ENCODE peak calls at places on chromosomes 11 and 22, in eight cellular contexts. Z, B, U, I, J, O, R and N are unnamed samples.

GRCh38 chr22:24758164-24758799 is 16.2 kb downstream of the PIWIL3 start:
- DNase-seq in Z (peak), B (peak), U (peak), I (peak), J (peak), O (peak), R (no peak), N (peak)

GRCh38 chr22:27881404-27881803 is 37.7 kb downstream of the PITPNB start:
- DNase-seq in Z (no peak), B (peak), U (no peak), I (no peak), J (no peak), O (no peak), R (no peak), N (no peak)

GRCh38 chr22:50738649-50739227 is 734 bp downstream of the ACR start:
- DNase-seq in Z (no peak), B (no peak), U (no peak), I (no peak), J (no peak), O (no peak), R (no peak), N (no peak)

GRCh38 chr11:87128372-87128771 is 90.6 kb downstream of the TMEM135 start:
- DNase-seq in Z (no peak), B (no peak), U (no peak), I (no peak), J (no peak), O (no peak), R (no peak), N (no peak)

GRCh38 chr22:32677876-32678275 is 123.6 kb upstream of the TIMP3 start:
- DNase-seq in Z (no peak), B (no peak), U (no peak), I (no peak), J (peak), O (no peak), R (no peak), N (no peak)

GRCh38 chr11:61919841-61920631 is 2.7 kb upstream of the RAB3IL1 start:
- DNase-seq in Z (no peak), B (no peak), U (no peak), I (no peak), J (no peak), O (no peak), R (no peak), N (no peak)

GRCh38 chr11:33682446-33682845 is 18.2 kb downstream of the C11orf91 start:
- DNase-seq in Z (no peak), B (no peak), U (no peak), I (no peak), J (peak), O (no peak), R (no peak), N (no peak)

GRCh38 chr22:42933783-42934144 is 76.7 kb upstream of the ARFGAP3 start:
- DNase-seq in Z (no peak), B (no peak), U (no peak), I (peak), J (peak), O (no peak), R (no peak), N (no peak)

GRCh38 chr11:60925685-60926267 is 1.5 kb downstream of the TMEM132A start:
- DNase-seq in Z (no peak), B (peak), U (no peak), I (peak), J (peak), O (no peak), R (no peak), N (no peak)

GRCh38 chr11:23924226-23924625 is 572.6 kb upstream of the LUZP2 start:
- DNase-seq in Z (no peak), B (no peak), U (no peak), I (no peak), J (no peak), O (no peak), R (no peak), N (no peak)

GRCh38 chr22:38766076-38766777 is 10.4 kb upstream of the SUN2 start:
- DNase-seq in Z (peak), B (peak), U (no peak), I (peak), J (peak), O (no peak), R (peak), N (peak)

GRCh38 chr11:34126959-34127848 is 21.8 kb downstream of the NAT10 start:
- DNase-seq in Z (no peak), B (no peak), U (no peak), I (no peak), J (peak), O (no peak), R (no peak), N (no peak)

GRCh38 chr22:38097557-38098409 is 12.7 kb downstream of the BAIAP2L2 start:
- DNase-seq in Z (no peak), B (no peak), U (no peak), I (no peak), J (no peak), O (no peak), R (no peak), N (peak)

GRCh38 chr11:108863528-108863927 is 198.7 kb downstream of the DDX10 start:
- DNase-seq in Z (no peak), B (no peak), U (no peak), I (no peak), J (no peak), O (no peak), R (no peak), N (no peak)

GRCh38 chr22:43401661-43402060 is 10.2 kb upstream of the MPPED1 start:
- DNase-seq in Z (no peak), B (no peak), U (no peak), I (no peak), J (no peak), O (no peak), R (no peak), N (peak)

GRCh38 chr11:113161671-113162589 is 152.5 kb upstream of the TTC12 start:
- DNase-seq in Z (peak), B (peak), U (no peak), I (no peak), J (no peak), O (no peak), R (no peak), N (no peak)

GRCh38 chr11:109033627-109034340 is 368.9 kb downstream of the DDX10 start:
- DNase-seq in Z (no peak), B (no peak), U (no peak), I (no peak), J (peak), O (no peak), R (no peak), N (no peak)

GRCh38 chr11:116925050-116925449 is 87.6 kb upstream of the APOA1 start:
- DNase-seq in Z (no peak), B (no peak), U (no peak), I (no peak), J (no peak), O (no peak), R (no peak), N (no peak)

GRCh38 chr11:19290356-19290755 is 49.6 kb upstream of the E2F8 start:
- DNase-seq in Z (no peak), B (no peak), U (no peak), I (no peak), J (no peak), O (no peak), R (no peak), N (no peak)

GRCh38 chr22:30763815-30764686 is 69.4 kb downstream of the OSBP2 start:
- DNase-seq in Z (peak), B (peak), U (peak), I (peak), J (peak), O (peak), R (no peak), N (peak)

GRCh38 chr11:119134389-119134978 is 13.1 kb downstream of the HINFP start:
- DNase-seq in Z (no peak), B (peak), U (no peak), I (no peak), J (no peak), O (no peak), R (no peak), N (peak)

GRCh38 chr11:35335226-35335625 is 84.1 kb downstream of the SLC1A2 start:
- DNase-seq in Z (no peak), B (no peak), U (no peak), I (no peak), J (no peak), O (no peak), R (no peak), N (no peak)

GRCh38 chr11:124643605-124644425 is 21.2 kb downstream of the TBRG1 start:
- DNase-seq in Z (no peak), B (no peak), U (no peak), I (peak), J (peak), O (no peak), R (no peak), N (no peak)

GRCh38 chr11:92399702-92400101 is 175.1 kb downstream of the FAT3 start:
- DNase-seq in Z (no peak), B (no peak), U (no peak), I (no peak), J (no peak), O (no peak), R (no peak), N (no peak)

GRCh38 chr11:1218788-1219445 is 3.9 kb upstream of the MUC5B start:
- DNase-seq in Z (peak), B (no peak), U (no peak), I (no peak), J (no peak), O (no peak), R (no peak), N (no peak)

GRCh38 chr11:63869686-63870085 is 30.8 kb downstream of the MARK2 start:
- DNase-seq in Z (no peak), B (no peak), U (no peak), I (no peak), J (no peak), O (no peak), R (peak), N (no peak)

GRCh38 chr11:131688056-131688693 is 317.8 kb downstream of the NTM start:
- DNase-seq in Z (peak), B (peak), U (peak), I (peak), J (peak), O (no peak), R (no peak), N (peak)

GRCh38 chr11:8934735-8935478 is 2.2 kb upstream of the C11orf16 start:
- DNase-seq in Z (no peak), B (no peak), U (no peak), I (peak), J (peak), O (no peak), R (no peak), N (no peak)

GRCh38 chr11:133342453-133342852 is 189.8 kb downstream of the OPCML start:
- DNase-seq in Z (no peak), B (no peak), U (no peak), I (no peak), J (no peak), O (no peak), R (no peak), N (no peak)